ENCODE peak calls at places on chromosome 5, in eight cellular contexts. G is T-helper 2 cell; O is dorsolateral prefrontal cortex; M is fibroblast of mammary gland; T is HEK293T; S is activated T-cell treated with anti-CD3 and anti-CD28 coated beads, Interleukin-2, amount 50 U/mL, for 4 hours; U is activated CD4-positive, CD25-positive, alpha-beta regulatory T cell treated with anti-CD3 and anti-CD28 coated beads, Interleukin-2, amount 50 U/mL, for 16 hours; R is activated CD4-positive, alpha-beta T cell treated with anti-CD3 and anti-CD28 coated beads, Interleukin-2, amount 10 ng/mL, durations not matched to agents 7 days and 5 days. B is an unnamed sample.

GRCh38 chr5:149493316-149493715 is 57.9 kb downstream of the CSNK1A1 start:
- DNase-seq in G (no peak), O (no peak), M (no peak), T (no peak), S (no peak), U (no peak), R (no peak), B (no peak)

GRCh38 chr5:121968910-121969607 is 7.3 kb downstream of the SRFBP1 start:
- DNase-seq in G (no peak), O (no peak), M (peak; percentile 99), T (no peak), S (no peak), U (no peak), R (no peak), B (peak; percentile 97)

GRCh38 chr5:141637693-141638419 is 1.1 kb downstream of the RELL2 start:
- DNase-seq in G (peak; percentile 57), O (no peak), M (peak; percentile 41), T (peak; percentile 31), S (peak; percentile 48), U (no peak), R (peak; percentile 61), B (no peak)

GRCh38 chr5:157290981-157291711 is 25.2 kb downstream of the CYFIP2 start:
- DNase-seq in G (no peak), O (no peak), M (no peak), T (no peak), S (no peak), U (no peak), R (no peak), B (no peak)

GRCh38 chr5:113450366-113451328 is 15.9 kb upstream of the TSSK1B start:
- DNase-seq in G (no peak), O (no peak), M (peak; percentile 6), T (no peak), S (no peak), U (no peak), R (no peak), B (no peak)

GRCh38 chr5:54703091-54703490 is 185.5 kb downstream of the SNX18 start:
- DNase-seq in G (no peak), O (no peak), M (peak; percentile 96), T (no peak), S (no peak), U (no peak), R (no peak), B (peak; percentile 43)

GRCh38 chr5:173293817-173294672 is 34.2 kb downstream of the STC2 start:
- DNase-seq in G (no peak), O (peak; percentile 81), M (peak; percentile 69), T (peak; percentile 87), S (peak; percentile 61), U (peak; percentile 40), R (peak; percentile 77), B (peak; percentile 63)

GRCh38 chr5:138720840-138721239 is 32.4 kb upstream of the CTNNA1 start:
- DNase-seq in G (no peak), O (no peak), M (no peak), T (no peak), S (no peak), U (no peak), R (no peak), B (no peak)

B was measured in H4.